ENCODE peak calls at places on chromosomes 12 and 14, in six cellular contexts. J, P, N, D, I and O are unnamed samples.

GRCh38 chr14:73238262-73238852 is 1.1 kb downstream of the PAPLN start:
- DNase-seq in J (peak), P (no peak), N (no peak), D (peak), I (no peak), O (no peak)

GRCh38 chr12:48002773-48003218 is 1.5 kb downstream of the COL2A1 start:
- DNase-seq in J (no peak), P (peak), N (no peak), D (peak), I (peak), O (no peak)

GRCh38 chr12:116539361-116539771 is 19.8 kb upstream of the MAP1LC3B2 start:
- DNase-seq in J (no peak), P (no peak), N (no peak), D (peak), I (no peak), O (no peak)

GRCh38 chr14:52090936-52091335 is 22.1 kb upstream of the NID2 start:
- DNase-seq in J (no peak), P (no peak), N (no peak), D (no peak), I (no peak), O (no peak)

GRCh38 chr14:99724196-99724891 is 40.2 kb downstream of the CYP46A1 start:
- DNase-seq in J (no peak), P (no peak), N (peak), D (peak), I (no peak), O (peak)

GRCh38 chr12:69879007-69879960 is 54.3 kb downstream of the MYRFL start:
- DNase-seq in J (peak), P (peak), N (peak), D (peak), I (peak), O (no peak)

GRCh38 chr14:100815478-100816285 is 10.2 kb upstream of the MEG3 start:
- DNase-seq in J (no peak), P (no peak), N (no peak), D (peak), I (no peak), O (no peak)

GRCh38 chr14:104144911-104145825 is 6.8 kb downstream of the KIF26A start:
- DNase-seq in J (no peak), P (no peak), N (peak), D (no peak), I (peak), O (peak)

GRCh38 chr14:67435603-67436002 is 23.6 kb upstream of the PLEK2 start:
- DNase-seq in J (no peak), P (no peak), N (no peak), D (no peak), I (no peak), O (no peak)

GRCh38 chr14:89767861-89768268 is 186.7 kb downstream of the EFCAB11 start:
- DNase-seq in J (peak), P (no peak), N (no peak), D (peak), I (no peak), O (no peak)
- TF ChIP-seq CTCF in J (no peak), P (peak), N (peak), D (peak), I (peak), O (peak)

DNA sequence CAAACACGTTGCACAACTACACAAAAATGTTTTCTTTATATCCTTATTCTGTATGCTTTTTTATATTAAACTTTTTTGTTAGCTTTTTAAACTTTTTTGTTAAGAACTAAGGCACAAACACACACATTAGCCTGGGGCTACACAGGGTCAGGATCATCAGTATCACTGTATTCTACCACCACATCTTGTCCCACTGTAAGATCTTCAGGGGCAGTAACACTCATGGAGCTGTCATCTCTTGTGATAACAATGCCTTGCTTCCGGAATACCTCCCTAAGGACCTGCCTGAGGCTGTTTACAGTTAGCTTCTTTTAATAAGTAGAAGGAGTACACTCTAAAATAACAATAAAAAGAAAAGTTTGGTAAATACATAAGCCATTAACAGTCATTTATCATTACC is 42.2 kb downstream of the PLEKHA5 start:
- DNase-seq in J (no peak), P (no peak), N (no peak), D (no peak), I (no peak), O (no peak)
- TF ChIP-seq CTCF in J (no peak), P (no peak), N (no peak), D (no peak), I (no peak), O (no peak)

DNA sequence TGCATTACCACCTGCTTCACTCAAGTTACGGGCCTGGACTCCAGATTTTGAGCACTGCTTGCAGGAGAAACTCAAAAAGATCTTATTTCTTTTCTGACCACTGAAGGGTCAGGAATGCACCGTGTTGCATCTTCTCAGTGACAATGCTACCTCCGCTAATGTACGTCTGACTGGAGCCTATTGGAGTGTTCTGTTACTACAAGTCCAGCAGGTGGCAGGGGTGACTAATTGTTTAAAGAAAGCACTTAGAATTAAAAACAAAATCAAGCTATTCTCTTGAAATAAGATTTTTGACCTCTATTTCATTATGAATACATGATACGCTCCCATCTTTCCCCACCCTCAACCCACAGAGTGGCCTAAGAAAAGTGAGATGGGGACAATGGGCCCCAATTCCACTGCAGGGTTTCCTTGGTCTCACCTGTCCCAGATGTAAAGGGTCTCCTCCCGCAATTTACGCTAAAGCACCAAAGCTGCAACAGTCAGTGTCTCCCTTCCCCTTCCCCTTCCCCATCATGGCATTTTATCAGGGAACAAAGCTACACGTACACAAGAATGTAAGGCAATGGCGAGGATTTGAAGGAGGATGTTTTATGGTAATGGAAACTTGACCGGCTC is 2.2 kb downstream of the TBPL2 start:
- DNase-seq in J (peak), P (no peak), N (no peak), D (peak), I (no peak), O (no peak)
- TF ChIP-seq CTCF in J (peak), P (peak), N (peak), D (peak), I (peak), O (peak)

GRCh38 chr14:74508292-74508731 is 14.7 kb downstream of the ISCA2 start:
- DNase-seq in J (no peak), P (no peak), N (no peak), D (no peak), I (no peak), O (no peak)
- TF ChIP-seq CTCF in J (no peak), P (no peak), N (no peak), D (peak), I (peak), O (peak)

GRCh38 chr14:58129208-58129607 is 22.8 kb downstream of the ARMH4 start:
- DNase-seq in J (no peak), P (no peak), N (no peak), D (no peak), I (no peak), O (no peak)
- TF ChIP-seq CTCF in J (no peak), P (no peak), N (no peak), D (no peak), I (no peak), O (peak)

GRCh38 chr14:21050597-21050996 is 7.0 kb upstream of the RNASE8 start:
- DNase-seq in J (no peak), P (no peak), N (no peak), D (no peak), I (no peak), O (no peak)
- TF ChIP-seq CTCF in J (no peak), P (no peak), N (no peak), D (no peak), I (no peak), O (no peak)

DNA sequence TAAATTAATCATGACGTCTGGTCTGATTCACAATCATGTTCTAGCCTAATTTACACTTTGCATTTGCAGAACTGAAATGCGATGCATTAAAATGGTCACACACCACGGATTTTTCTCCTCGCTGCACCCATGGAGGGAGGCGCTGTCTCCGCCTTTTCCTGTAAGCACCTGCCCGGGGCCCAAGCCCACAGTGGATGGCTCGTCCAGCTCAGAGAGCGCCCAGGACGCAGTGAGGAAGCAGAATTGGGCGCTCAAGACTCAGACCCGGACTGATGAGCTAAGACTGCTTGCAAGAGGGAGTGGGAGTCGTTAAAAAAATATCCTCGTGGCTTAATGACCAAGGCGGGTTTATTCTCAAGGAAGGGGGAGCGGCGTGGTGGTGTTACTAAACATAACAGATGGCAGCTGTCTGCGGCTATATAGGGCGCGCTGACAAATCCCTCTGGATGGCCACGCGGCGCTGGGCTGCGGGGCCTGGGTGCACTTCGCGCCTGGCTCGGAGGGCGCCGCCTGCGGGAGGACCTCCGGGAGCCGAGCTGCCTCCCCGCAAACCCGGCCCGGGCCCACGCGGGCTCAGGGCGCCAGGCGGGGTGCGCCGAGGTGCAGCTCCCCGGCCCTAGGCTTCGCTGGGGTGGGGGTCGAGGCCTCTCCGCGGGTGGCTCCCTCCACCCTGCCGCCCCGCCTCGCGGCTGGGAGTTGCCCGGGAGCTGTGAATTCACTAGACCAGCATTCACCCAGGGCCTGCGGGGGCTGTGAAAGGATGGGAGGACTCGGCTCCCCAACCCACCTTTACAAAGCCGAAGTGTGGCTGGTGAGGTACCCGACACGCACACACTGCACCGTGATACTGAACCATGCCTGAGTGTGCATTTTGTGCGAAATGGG is 78.7 kb downstream of the PPM1A start:
- DNase-seq in J (peak), P (peak), N (peak), D (peak), I (peak), O (no peak)
- TF ChIP-seq CTCF in J (no peak), P (no peak), N (no peak), D (no peak), I (peak), O (peak)